ENCODE peak calls at places on chromosomes 1 and 21, in seven cellular contexts. One of them, this sample, is unnamed.

GRCh38 chr1:34529935-34530859 is 224.7 kb upstream of the GJB5 start:
- DNase-seq in hepatic stellate cell: no peak
- DNase-seq in Right ventricle myocardium superior: no peak
- DNase-seq in HFFc6: no peak
- DNase-seq in HEK293T: no peak
- DNase-seq in activated T-cell treated with anti-CD3 and anti-CD28 coated beads, Interleukin-2, amount 50 U/mL, for 72 hours: no peak
- DNase-seq in nucleus accumbens: no peak
- DNase-seq in this sample: no peak

GRCh38 chr1:203650012-203650836 is 23.6 kb downstream of the ATP2B4 start:
- DNase-seq in HFFc6: no peak
- DNase-seq in activated T-cell treated with anti-CD3 and anti-CD28 coated beads, Interleukin-2, amount 50 U/mL, for 72 hours: peak
- DNase-seq in Right ventricle myocardium superior: peak
- DNase-seq in HEK293T: peak
- DNase-seq in nucleus accumbens: no peak
- DNase-seq in hepatic stellate cell: no peak
- DNase-seq in this sample: peak

GRCh38 chr1:226061793-226062557 is 541 bp upstream of the H3-3A start:
- DNase-seq in HEK293T: peak
- DNase-seq in HFFc6: peak
- DNase-seq in hepatic stellate cell: peak
- DNase-seq in activated T-cell treated with anti-CD3 and anti-CD28 coated beads, Interleukin-2, amount 50 U/mL, for 72 hours: peak
- DNase-seq in Right ventricle myocardium superior: peak
- DNase-seq in nucleus accumbens: peak
- DNase-seq in this sample: peak

GRCh38 chr1:84141177-84142003 is 2.7 kb upstream of the PRKACB start:
- DNase-seq in Right ventricle myocardium superior: no peak
- DNase-seq in activated T-cell treated with anti-CD3 and anti-CD28 coated beads, Interleukin-2, amount 50 U/mL, for 72 hours: no peak
- DNase-seq in HFFc6: no peak
- DNase-seq in HEK293T: no peak
- DNase-seq in hepatic stellate cell: no peak
- DNase-seq in nucleus accumbens: no peak
- DNase-seq in this sample: no peak

GRCh38 chr21:42744520-42745445 is 91.4 kb downstream of the PDE9A start:
- DNase-seq in hepatic stellate cell: no peak
- DNase-seq in HFFc6: no peak
- DNase-seq in Right ventricle myocardium superior: no peak
- DNase-seq in HEK293T: no peak
- DNase-seq in nucleus accumbens: no peak
- DNase-seq in activated T-cell treated with anti-CD3 and anti-CD28 coated beads, Interleukin-2, amount 50 U/mL, for 72 hours: no peak
- DNase-seq in this sample: no peak

GRCh38 chr1:199362996-199363395 is 664.5 kb upstream of the NR5A2 start:
- DNase-seq in nucleus accumbens: no peak
- DNase-seq in HEK293T: no peak
- DNase-seq in hepatic stellate cell: no peak
- DNase-seq in Right ventricle myocardium superior: no peak
- DNase-seq in HFFc6: no peak
- DNase-seq in activated T-cell treated with anti-CD3 and anti-CD28 coated beads, Interleukin-2, amount 50 U/mL, for 72 hours: no peak
- DNase-seq in this sample: no peak

GRCh38 chr1:232901255-232901654 is 49.2 kb upstream of the NTPCR start:
- DNase-seq in HEK293T: no peak
- DNase-seq in hepatic stellate cell: no peak
- DNase-seq in activated T-cell treated with anti-CD3 and anti-CD28 coated beads, Interleukin-2, amount 50 U/mL, for 72 hours: no peak
- DNase-seq in HFFc6: no peak
- DNase-seq in Right ventricle myocardium superior: no peak
- DNase-seq in nucleus accumbens: no peak
- DNase-seq in this sample: no peak

GRCh38 chr1:201597551-201598230 is 58.8 kb downstream of the NAV1 start:
- DNase-seq in HEK293T: no peak
- DNase-seq in HFFc6: no peak
- DNase-seq in hepatic stellate cell: no peak
- DNase-seq in Right ventricle myocardium superior: peak
- DNase-seq in nucleus accumbens: no peak
- DNase-seq in activated T-cell treated with anti-CD3 and anti-CD28 coated beads, Interleukin-2, amount 50 U/mL, for 72 hours: no peak
- DNase-seq in this sample: no peak

GRCh38 chr1:16017461-16018303 is at the start of gene HSPB7:
- DNase-seq in Right ventricle myocardium superior: peak
- DNase-seq in activated T-cell treated with anti-CD3 and anti-CD28 coated beads, Interleukin-2, amount 50 U/mL, for 72 hours: no peak
- DNase-seq in nucleus accumbens: no peak
- DNase-seq in HEK293T: peak
- DNase-seq in HFFc6: peak
- DNase-seq in hepatic stellate cell: peak
- DNase-seq in this sample: peak

GRCh38 chr1:246544001-246544400 is 22.1 kb downstream of the TFB2M start:
- DNase-seq in hepatic stellate cell: no peak
- DNase-seq in nucleus accumbens: no peak
- DNase-seq in HFFc6: no peak
- DNase-seq in Right ventricle myocardium superior: no peak
- DNase-seq in activated T-cell treated with anti-CD3 and anti-CD28 coated beads, Interleukin-2, amount 50 U/mL, for 72 hours: no peak
- DNase-seq in HEK293T: no peak
- DNase-seq in this sample: no peak

This sample was measured in Right ventricle myocardium inferior.